ENCODE peak calls at places on chromosomes 6 and 20, in nine cellular contexts. One of them, this sample, is unnamed.

GRCh38 chr20:16115891-16116577 is 457.2 kb downstream of the KIF16B start:
- DNase-seq in HFF-Myc: no peak
- DNase-seq in stimulated activated CD8-positive, alpha-beta memory T cell treated with anti-CD3 and anti-CD28 coated beads, Interleukin-15, amount 100 ng/mL, for 24 hours: no peak
- DNase-seq in astrocyte of the spinal cord: no peak
- DNase-seq in NCI-H1105: no peak
- DNase-seq in GM23248: no peak
- DNase-seq in cardiac fibroblast: no peak
- DNase-seq in foreskin melanocyte: no peak
- DNase-seq in effector memory CD8-positive, alpha-beta T cell: no peak
- DNase-seq in this sample: no peak

GRCh38 chr6:139262519-139263300 is 29.1 kb downstream of the TXLNB start:
- DNase-seq in HFF-Myc: no peak
- DNase-seq in stimulated activated CD8-positive, alpha-beta memory T cell treated with anti-CD3 and anti-CD28 coated beads, Interleukin-15, amount 100 ng/mL, for 24 hours: no peak
- DNase-seq in astrocyte of the spinal cord: no peak
- DNase-seq in NCI-H1105: no peak
- DNase-seq in GM23248: peak
- DNase-seq in cardiac fibroblast: no peak
- DNase-seq in foreskin melanocyte: peak
- DNase-seq in effector memory CD8-positive, alpha-beta T cell: peak
- DNase-seq in this sample: no peak

GRCh38 chr6:45305546-45305945 is 22.6 kb upstream of the RUNX2 start:
- DNase-seq in HFF-Myc: no peak
- DNase-seq in stimulated activated CD8-positive, alpha-beta memory T cell treated with anti-CD3 and anti-CD28 coated beads, Interleukin-15, amount 100 ng/mL, for 24 hours: no peak
- DNase-seq in astrocyte of the spinal cord: peak
- DNase-seq in NCI-H1105: no peak
- DNase-seq in GM23248: no peak
- DNase-seq in cardiac fibroblast: peak
- DNase-seq in foreskin melanocyte: no peak
- DNase-seq in effector memory CD8-positive, alpha-beta T cell: no peak
- DNase-seq in this sample: no peak

GRCh38 chr20:57323034-57323433 is 6.6 kb upstream of the SPO11 start:
- DNase-seq in HFF-Myc: no peak
- DNase-seq in stimulated activated CD8-positive, alpha-beta memory T cell treated with anti-CD3 and anti-CD28 coated beads, Interleukin-15, amount 100 ng/mL, for 24 hours: no peak
- DNase-seq in astrocyte of the spinal cord: no peak
- DNase-seq in NCI-H1105: no peak
- DNase-seq in GM23248: peak
- DNase-seq in cardiac fibroblast: peak
- DNase-seq in foreskin melanocyte: no peak
- DNase-seq in effector memory CD8-positive, alpha-beta T cell: no peak
- DNase-seq in this sample: no peak

GRCh38 chr6:125357515-125358256 is 55.9 kb upstream of the HDDC2 start:
- DNase-seq in HFF-Myc: no peak
- DNase-seq in stimulated activated CD8-positive, alpha-beta memory T cell treated with anti-CD3 and anti-CD28 coated beads, Interleukin-15, amount 100 ng/mL, for 24 hours: no peak
- DNase-seq in astrocyte of the spinal cord: peak
- DNase-seq in NCI-H1105: no peak
- DNase-seq in GM23248: no peak
- DNase-seq in cardiac fibroblast: peak
- DNase-seq in foreskin melanocyte: peak
- DNase-seq in effector memory CD8-positive, alpha-beta T cell: no peak
- DNase-seq in this sample: no peak

GRCh38 chr6:129786548-129786947 is 74.6 kb downstream of the TMEM244 start:
- DNase-seq in HFF-Myc: no peak
- DNase-seq in stimulated activated CD8-positive, alpha-beta memory T cell treated with anti-CD3 and anti-CD28 coated beads, Interleukin-15, amount 100 ng/mL, for 24 hours: no peak
- DNase-seq in astrocyte of the spinal cord: peak
- DNase-seq in NCI-H1105: no peak
- DNase-seq in GM23248: peak
- DNase-seq in cardiac fibroblast: peak
- DNase-seq in foreskin melanocyte: no peak
- DNase-seq in effector memory CD8-positive, alpha-beta T cell: no peak
- DNase-seq in this sample: no peak

GRCh38 chr20:6492396-6493055 is 275.0 kb upstream of the BMP2 start:
- DNase-seq in HFF-Myc: no peak
- DNase-seq in stimulated activated CD8-positive, alpha-beta memory T cell treated with anti-CD3 and anti-CD28 coated beads, Interleukin-15, amount 100 ng/mL, for 24 hours: no peak
- DNase-seq in astrocyte of the spinal cord: peak
- DNase-seq in NCI-H1105: no peak
- DNase-seq in GM23248: no peak
- DNase-seq in cardiac fibroblast: peak
- DNase-seq in foreskin melanocyte: peak
- DNase-seq in effector memory CD8-positive, alpha-beta T cell: no peak
- DNase-seq in this sample: no peak

GRCh38 chr6:89050155-89050554 is 30.4 kb upstream of the PNRC1 start:
- DNase-seq in HFF-Myc: no peak
- DNase-seq in stimulated activated CD8-positive, alpha-beta memory T cell treated with anti-CD3 and anti-CD28 coated beads, Interleukin-15, amount 100 ng/mL, for 24 hours: no peak
- DNase-seq in astrocyte of the spinal cord: no peak
- DNase-seq in NCI-H1105: no peak
- DNase-seq in GM23248: peak
- DNase-seq in cardiac fibroblast: peak
- DNase-seq in foreskin melanocyte: no peak
- DNase-seq in effector memory CD8-positive, alpha-beta T cell: no peak
- DNase-seq in this sample: no peak

GRCh38 chr20:34536798-34537394 is 20.7 kb downstream of the DYNLRB1 start:
- DNase-seq in HFF-Myc: no peak
- DNase-seq in stimulated activated CD8-positive, alpha-beta memory T cell treated with anti-CD3 and anti-CD28 coated beads, Interleukin-15, amount 100 ng/mL, for 24 hours: no peak
- DNase-seq in astrocyte of the spinal cord: no peak
- DNase-seq in NCI-H1105: no peak
- DNase-seq in GM23248: peak
- DNase-seq in cardiac fibroblast: peak
- DNase-seq in foreskin melanocyte: no peak
- DNase-seq in effector memory CD8-positive, alpha-beta T cell: peak
- DNase-seq in this sample: peak

GRCh38 chr6:107866606-107867301 is 42.6 kb upstream of the SCML4 start:
- DNase-seq in HFF-Myc: peak
- DNase-seq in stimulated activated CD8-positive, alpha-beta memory T cell treated with anti-CD3 and anti-CD28 coated beads, Interleukin-15, amount 100 ng/mL, for 24 hours: no peak
- DNase-seq in astrocyte of the spinal cord: peak
- DNase-seq in NCI-H1105: peak
- DNase-seq in GM23248: peak
- DNase-seq in cardiac fibroblast: peak
- DNase-seq in foreskin melanocyte: peak
- DNase-seq in effector memory CD8-positive, alpha-beta T cell: peak
- DNase-seq in this sample: no peak

GRCh38 chr6:123417411-123417810 is 219.3 kb downstream of the TRDN start:
- DNase-seq in HFF-Myc: no peak
- DNase-seq in stimulated activated CD8-positive, alpha-beta memory T cell treated with anti-CD3 and anti-CD28 coated beads, Interleukin-15, amount 100 ng/mL, for 24 hours: no peak
- DNase-seq in astrocyte of the spinal cord: no peak
- DNase-seq in NCI-H1105: no peak
- DNase-seq in GM23248: no peak
- DNase-seq in cardiac fibroblast: no peak
- DNase-seq in foreskin melanocyte: peak
- DNase-seq in effector memory CD8-positive, alpha-beta T cell: no peak
- DNase-seq in this sample: no peak

GRCh38 chr6:89942601-89943000 is 48.3 kb downstream of the GJA10 start:
- DNase-seq in HFF-Myc: no peak
- DNase-seq in stimulated activated CD8-positive, alpha-beta memory T cell treated with anti-CD3 and anti-CD28 coated beads, Interleukin-15, amount 100 ng/mL, for 24 hours: no peak
- DNase-seq in astrocyte of the spinal cord: no peak
- DNase-seq in NCI-H1105: no peak
- DNase-seq in GM23248: no peak
- DNase-seq in cardiac fibroblast: no peak
- DNase-seq in foreskin melanocyte: no peak
- DNase-seq in effector memory CD8-positive, alpha-beta T cell: no peak
- DNase-seq in this sample: no peak

GRCh38 chr6:119310486-119311036 is 39.0 kb downstream of the MAN1A1 start:
- DNase-seq in HFF-Myc: no peak
- DNase-seq in stimulated activated CD8-positive, alpha-beta memory T cell treated with anti-CD3 and anti-CD28 coated beads, Interleukin-15, amount 100 ng/mL, for 24 hours: no peak
- DNase-seq in astrocyte of the spinal cord: peak
- DNase-seq in NCI-H1105: no peak
- DNase-seq in GM23248: no peak
- DNase-seq in cardiac fibroblast: peak
- DNase-seq in foreskin melanocyte: no peak
- DNase-seq in effector memory CD8-positive, alpha-beta T cell: no peak
- DNase-seq in this sample: no peak

GRCh38 chr6:40640591-40641293 is 53.6 kb upstream of the LRFN2 start:
- DNase-seq in HFF-Myc: no peak
- DNase-seq in stimulated activated CD8-positive, alpha-beta memory T cell treated with anti-CD3 and anti-CD28 coated beads, Interleukin-15, amount 100 ng/mL, for 24 hours: no peak
- DNase-seq in astrocyte of the spinal cord: no peak
- DNase-seq in NCI-H1105: no peak
- DNase-seq in GM23248: no peak
- DNase-seq in cardiac fibroblast: no peak
- DNase-seq in foreskin melanocyte: no peak
- DNase-seq in effector memory CD8-positive, alpha-beta T cell: no peak
- DNase-seq in this sample: no peak

GRCh38 chr6:152821525-152821924 is 70.9 kb downstream of the VIP start:
- DNase-seq in HFF-Myc: no peak
- DNase-seq in stimulated activated CD8-positive, alpha-beta memory T cell treated with anti-CD3 and anti-CD28 coated beads, Interleukin-15, amount 100 ng/mL, for 24 hours: no peak
- DNase-seq in astrocyte of the spinal cord: no peak
- DNase-seq in NCI-H1105: no peak
- DNase-seq in GM23248: peak
- DNase-seq in cardiac fibroblast: no peak
- DNase-seq in foreskin melanocyte: no peak
- DNase-seq in effector memory CD8-positive, alpha-beta T cell: no peak
- DNase-seq in this sample: no peak

GRCh38 chr6:56868687-56869086 is 86.2 kb upstream of the BEND6 start:
- DNase-seq in HFF-Myc: no peak
- DNase-seq in stimulated activated CD8-positive, alpha-beta memory T cell treated with anti-CD3 and anti-CD28 coated beads, Interleukin-15, amount 100 ng/mL, for 24 hours: no peak
- DNase-seq in astrocyte of the spinal cord: peak
- DNase-seq in NCI-H1105: no peak
- DNase-seq in GM23248: peak
- DNase-seq in cardiac fibroblast: peak
- DNase-seq in foreskin melanocyte: no peak
- DNase-seq in effector memory CD8-positive, alpha-beta T cell: no peak
- DNase-seq in this sample: no peak

GRCh38 chr6:56335733-56336132 is 88.4 kb upstream of the COL21A1 start:
- DNase-seq in HFF-Myc: peak
- DNase-seq in stimulated activated CD8-positive, alpha-beta memory T cell treated with anti-CD3 and anti-CD28 coated beads, Interleukin-15, amount 100 ng/mL, for 24 hours: no peak
- DNase-seq in astrocyte of the spinal cord: peak
- DNase-seq in NCI-H1105: no peak
- DNase-seq in GM23248: peak
- DNase-seq in cardiac fibroblast: peak
- DNase-seq in foreskin melanocyte: peak
- DNase-seq in effector memory CD8-positive, alpha-beta T cell: no peak
- DNase-seq in this sample: no peak

GRCh38 chr20:14775778-14776177 is 438.4 kb upstream of the FLRT3 start:
- DNase-seq in HFF-Myc: peak
- DNase-seq in stimulated activated CD8-positive, alpha-beta memory T cell treated with anti-CD3 and anti-CD28 coated beads, Interleukin-15, amount 100 ng/mL, for 24 hours: no peak
- DNase-seq in astrocyte of the spinal cord: peak
- DNase-seq in NCI-H1105: no peak
- DNase-seq in GM23248: peak
- DNase-seq in cardiac fibroblast: peak
- DNase-seq in foreskin melanocyte: no peak
- DNase-seq in effector memory CD8-positive, alpha-beta T cell: no peak
- DNase-seq in this sample: no peak

GRCh38 chr20:21693322-21693721 is 12.1 kb upstream of the PAX1 start:
- DNase-seq in HFF-Myc: no peak
- DNase-seq in stimulated activated CD8-positive, alpha-beta memory T cell treated with anti-CD3 and anti-CD28 coated beads, Interleukin-15, amount 100 ng/mL, for 24 hours: no peak
- DNase-seq in astrocyte of the spinal cord: no peak
- DNase-seq in NCI-H1105: peak
- DNase-seq in GM23248: no peak
- DNase-seq in cardiac fibroblast: no peak
- DNase-seq in foreskin melanocyte: no peak
- DNase-seq in effector memory CD8-positive, alpha-beta T cell: no peak
- DNase-seq in this sample: no peak

GRCh38 chr6:119497988-119498727 is 148.6 kb upstream of the MAN1A1 start:
- DNase-seq in HFF-Myc: no peak
- DNase-seq in stimulated activated CD8-positive, alpha-beta memory T cell treated with anti-CD3 and anti-CD28 coated beads, Interleukin-15, amount 100 ng/mL, for 24 hours: no peak
- DNase-seq in astrocyte of the spinal cord: no peak
- DNase-seq in NCI-H1105: no peak
- DNase-seq in GM23248: no peak
- DNase-seq in cardiac fibroblast: no peak
- DNase-seq in foreskin melanocyte: no peak
- DNase-seq in effector memory CD8-positive, alpha-beta T cell: no peak
- DNase-seq in this sample: no peak

GRCh38 chr6:111159628-111160027 is 72.3 kb downstream of the SLC16A10 start:
- DNase-seq in HFF-Myc: no peak
- DNase-seq in stimulated activated CD8-positive, alpha-beta memory T cell treated with anti-CD3 and anti-CD28 coated beads, Interleukin-15, amount 100 ng/mL, for 24 hours: no peak
- DNase-seq in astrocyte of the spinal cord: no peak
- DNase-seq in NCI-H1105: no peak
- DNase-seq in GM23248: no peak
- DNase-seq in cardiac fibroblast: no peak
- DNase-seq in foreskin melanocyte: no peak
- DNase-seq in effector memory CD8-positive, alpha-beta T cell: no peak
- DNase-seq in this sample: no peak

GRCh38 chr6:111837641-111838500 is 35.4 kb downstream of the FYN start:
- DNase-seq in HFF-Myc: no peak
- DNase-seq in stimulated activated CD8-positive, alpha-beta memory T cell treated with anti-CD3 and anti-CD28 coated beads, Interleukin-15, amount 100 ng/mL, for 24 hours: no peak
- DNase-seq in astrocyte of the spinal cord: no peak
- DNase-seq in NCI-H1105: no peak
- DNase-seq in GM23248: no peak
- DNase-seq in cardiac fibroblast: no peak
- DNase-seq in foreskin melanocyte: no peak
- DNase-seq in effector memory CD8-positive, alpha-beta T cell: peak
- DNase-seq in this sample: no peak

GRCh38 chr6:71478834-71479541 is 190.4 kb downstream of the OGFRL1 start:
- DNase-seq in HFF-Myc: peak
- DNase-seq in stimulated activated CD8-positive, alpha-beta memory T cell treated with anti-CD3 and anti-CD28 coated beads, Interleukin-15, amount 100 ng/mL, for 24 hours: no peak
- DNase-seq in astrocyte of the spinal cord: peak
- DNase-seq in NCI-H1105: no peak
- DNase-seq in GM23248: peak
- DNase-seq in cardiac fibroblast: peak
- DNase-seq in foreskin melanocyte: peak
- DNase-seq in effector memory CD8-positive, alpha-beta T cell: no peak
- DNase-seq in this sample: no peak

GRCh38 chr20:48841861-48842529 is 14.2 kb upstream of the PREX1 start:
- DNase-seq in HFF-Myc: peak
- DNase-seq in stimulated activated CD8-positive, alpha-beta memory T cell treated with anti-CD3 and anti-CD28 coated beads, Interleukin-15, amount 100 ng/mL, for 24 hours: no peak
- DNase-seq in astrocyte of the spinal cord: peak
- DNase-seq in NCI-H1105: no peak
- DNase-seq in GM23248: peak
- DNase-seq in cardiac fibroblast: peak
- DNase-seq in foreskin melanocyte: no peak
- DNase-seq in effector memory CD8-positive, alpha-beta T cell: no peak
- DNase-seq in this sample: no peak

GRCh38 chr20:43322851-43323250 is 133.1 kb upstream of the PTPRT start:
- DNase-seq in HFF-Myc: no peak
- DNase-seq in stimulated activated CD8-positive, alpha-beta memory T cell treated with anti-CD3 and anti-CD28 coated beads, Interleukin-15, amount 100 ng/mL, for 24 hours: no peak
- DNase-seq in astrocyte of the spinal cord: no peak
- DNase-seq in NCI-H1105: peak
- DNase-seq in GM23248: peak
- DNase-seq in cardiac fibroblast: peak
- DNase-seq in foreskin melanocyte: no peak
- DNase-seq in effector memory CD8-positive, alpha-beta T cell: no peak
- DNase-seq in this sample: no peak

GRCh38 chr6:44043036-44043478 is 84.2 kb downstream of the MRPL14 start:
- DNase-seq in HFF-Myc: no peak
- DNase-seq in stimulated activated CD8-positive, alpha-beta memory T cell treated with anti-CD3 and anti-CD28 coated beads, Interleukin-15, amount 100 ng/mL, for 24 hours: no peak
- DNase-seq in astrocyte of the spinal cord: peak
- DNase-seq in NCI-H1105: no peak
- DNase-seq in GM23248: peak
- DNase-seq in cardiac fibroblast: peak
- DNase-seq in foreskin melanocyte: no peak
- DNase-seq in effector memory CD8-positive, alpha-beta T cell: no peak
- DNase-seq in this sample: no peak

GRCh38 chr6:41675176-41675767 is 37.0 kb downstream of the MDFI start:
- DNase-seq in HFF-Myc: no peak
- DNase-seq in stimulated activated CD8-positive, alpha-beta memory T cell treated with anti-CD3 and anti-CD28 coated beads, Interleukin-15, amount 100 ng/mL, for 24 hours: no peak
- DNase-seq in astrocyte of the spinal cord: no peak
- DNase-seq in NCI-H1105: no peak
- DNase-seq in GM23248: no peak
- DNase-seq in cardiac fibroblast: no peak
- DNase-seq in foreskin melanocyte: no peak
- DNase-seq in effector memory CD8-positive, alpha-beta T cell: no peak
- DNase-seq in this sample: no peak

GRCh38 chr6:157317129-157317814 is 6.0 kb downstream of the TMEM242 start:
- DNase-seq in HFF-Myc: peak
- DNase-seq in stimulated activated CD8-positive, alpha-beta memory T cell treated with anti-CD3 and anti-CD28 coated beads, Interleukin-15, amount 100 ng/mL, for 24 hours: no peak
- DNase-seq in astrocyte of the spinal cord: peak
- DNase-seq in NCI-H1105: no peak
- DNase-seq in GM23248: peak
- DNase-seq in cardiac fibroblast: peak
- DNase-seq in foreskin melanocyte: no peak
- DNase-seq in effector memory CD8-positive, alpha-beta T cell: no peak
- DNase-seq in this sample: no peak

GRCh38 chr6:139990865-139991264 is 616.4 kb upstream of the CITED2 start:
- DNase-seq in HFF-Myc: no peak
- DNase-seq in stimulated activated CD8-positive, alpha-beta memory T cell treated with anti-CD3 and anti-CD28 coated beads, Interleukin-15, amount 100 ng/mL, for 24 hours: no peak
- DNase-seq in astrocyte of the spinal cord: peak
- DNase-seq in NCI-H1105: no peak
- DNase-seq in GM23248: peak
- DNase-seq in cardiac fibroblast: peak
- DNase-seq in foreskin melanocyte: no peak
- DNase-seq in effector memory CD8-positive, alpha-beta T cell: no peak
- DNase-seq in this sample: no peak

GRCh38 chr6:48151142-48151541 is 40.1 kb upstream of the PTCHD4 start:
- DNase-seq in HFF-Myc: no peak
- DNase-seq in stimulated activated CD8-positive, alpha-beta memory T cell treated with anti-CD3 and anti-CD28 coated beads, Interleukin-15, amount 100 ng/mL, for 24 hours: no peak
- DNase-seq in astrocyte of the spinal cord: peak
- DNase-seq in NCI-H1105: no peak
- DNase-seq in GM23248: peak
- DNase-seq in cardiac fibroblast: peak
- DNase-seq in foreskin melanocyte: no peak
- DNase-seq in effector memory CD8-positive, alpha-beta T cell: no peak
- DNase-seq in this sample: no peak

GRCh38 chr6:107009499-107009898 is 18.5 kb upstream of the MTRES1 start:
- DNase-seq in HFF-Myc: no peak
- DNase-seq in stimulated activated CD8-positive, alpha-beta memory T cell treated with anti-CD3 and anti-CD28 coated beads, Interleukin-15, amount 100 ng/mL, for 24 hours: no peak
- DNase-seq in astrocyte of the spinal cord: no peak
- DNase-seq in NCI-H1105: no peak
- DNase-seq in GM23248: no peak
- DNase-seq in cardiac fibroblast: no peak
- DNase-seq in foreskin melanocyte: no peak
- DNase-seq in effector memory CD8-positive, alpha-beta T cell: no peak
- DNase-seq in this sample: no peak